ENCODE peak calls at places on chromosomes 11 and 22, in ten cellular contexts. H is CD4-positive, alpha-beta T cell; S is A673; M is WTC11; J is mammary epithelial cell; L is right atrium auricular region; Z is A549; R is cardiac fibroblast; O is astrocyte of the spinal cord; U is prostate gland. I is an unnamed sample.

GRCh38 chr11:325796-326591 is 5.3 kb upstream of the IFITM3 start:
- DNase-seq in H (no peak), S (no peak), M (no peak), J (no peak), L (no peak), Z (no peak), R (no peak), O (no peak), U (no peak), I (no peak)

GRCh38 chr11:94379619-94380018 is 21.6 kb downstream of the GPR83 start:
- DNase-seq in H (no peak), S (no peak), M (no peak), J (no peak), L (no peak), Z (no peak), R (no peak), O (no peak), U (no peak), I (no peak)

GRCh38 chr11:105357764-105358163 is 218.2 kb upstream of the CARD18 start:
- DNase-seq in H (no peak), S (no peak), M (no peak), J (peak; percentile 33), L (no peak), Z (no peak), R (peak; percentile 72), O (peak; percentile 30), U (no peak), I (peak; percentile 60)

GRCh38 chr11:130873766-130874165 is 42.5 kb downstream of the SNX19 start:
- DNase-seq in H (no peak), S (no peak), M (no peak), J (peak; percentile 34), L (no peak), Z (no peak), R (no peak), O (peak; percentile 40), U (no peak), I (peak; percentile 26)

GRCh38 chr11:45806072-45806933 is 1.4 kb downstream of the SLC35C1 start:
- DNase-seq in H (no peak), S (no peak), M (no peak), J (no peak), L (no peak), Z (no peak), R (no peak), O (no peak), U (no peak), I (no peak)

GRCh38 chr11:1936781-1937615 is 10.1 kb upstream of the MRPL23 start:
- DNase-seq in H (peak; percentile 0), S (no peak), M (peak; percentile 8), J (no peak), L (no peak), Z (no peak), R (no peak), O (no peak), U (no peak), I (no peak)

GRCh38 chr11:99268895-99269294 is 248.1 kb downstream of the CNTN5 start:
- DNase-seq in H (no peak), S (peak; percentile 40), M (no peak), J (no peak), L (no peak), Z (no peak), R (no peak), O (no peak), U (no peak), I (no peak)

GRCh38 chr22:22910272-22911240 is 22.9 kb downstream of the IGLL5 start:
- DNase-seq in H (no peak), S (no peak), M (no peak), J (no peak), L (no peak), Z (no peak), R (no peak), O (no peak), U (no peak), I (no peak)

GRCh38 chr11:128862421-128862820 is 4.7 kb downstream of the KCNJ1 start:
- DNase-seq in H (no peak), S (no peak), M (no peak), J (no peak), L (no peak), Z (no peak), R (no peak), O (no peak), U (no peak), I (no peak)

GRCh38 chr22:33728847-33729246 is 191.4 kb downstream of the LARGE1 start:
- DNase-seq in H (no peak), S (no peak), M (no peak), J (no peak), L (no peak), Z (no peak), R (no peak), O (no peak), U (no peak), I (no peak)

GRCh38 chr11:44634401-44635281 is 69.2 kb downstream of the CD82 start:
- DNase-seq in H (no peak), S (peak; percentile 69), M (peak; percentile 80), J (peak; percentile 61), L (peak; percentile 87), Z (peak; percentile 38), R (peak; percentile 71), O (peak; percentile 68), U (peak; percentile 5), I (peak; percentile 60)

GRCh38 chr11:44630511-44631210 is 65.2 kb downstream of the CD82 start:
- DNase-seq in H (no peak), S (no peak), M (no peak), J (no peak), L (peak; percentile 40), Z (no peak), R (no peak), O (no peak), U (peak; percentile 2), I (no peak)

GRCh38 chr11:44631831-44632230 is 66.4 kb downstream of the CD82 start:
- DNase-seq in H (no peak), S (no peak), M (no peak), J (no peak), L (peak; percentile 50), Z (no peak), R (no peak), O (no peak), U (no peak), I (no peak)

GRCh38 chr11:44632466-44633123 is 67.1 kb downstream of the CD82 start:
- DNase-seq in H (no peak), S (peak; percentile 68), M (peak; percentile 63), J (no peak), L (peak; percentile 58), Z (peak; percentile 66), R (peak; percentile 21), O (no peak), U (peak; percentile 7), I (no peak)

DNA sequence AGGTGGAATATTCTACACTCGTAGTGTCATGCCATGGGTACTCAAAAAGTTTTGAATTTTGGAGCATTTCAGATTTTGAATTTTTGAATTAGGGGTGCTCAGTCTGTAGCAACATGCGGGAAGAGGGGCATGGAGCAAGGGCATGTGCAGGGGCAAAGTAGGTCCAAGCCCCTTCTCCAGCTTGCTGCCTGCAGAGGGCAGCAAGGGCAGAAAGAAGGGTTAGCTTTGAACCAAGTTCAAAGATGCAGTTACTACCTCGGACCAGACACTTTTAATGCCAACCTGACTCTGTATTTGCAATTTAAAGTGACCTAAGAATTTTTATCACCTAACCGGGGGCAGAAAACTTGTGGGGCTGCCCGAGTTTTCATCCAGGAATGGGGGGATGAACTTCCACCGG is 68.2 kb downstream of the CD82 start:
- DNase-seq in H (no peak), S (no peak), M (no peak), J (no peak), L (peak; percentile 42), Z (no peak), R (no peak), O (no peak), U (no peak), I (no peak)
- TF ChIP-seq CTCF in H (no peak), S (peak; percentile 49), M (no peak), J (no peak), L (peak; percentile 57), Z (peak; percentile 30), R (peak; percentile 26), O (peak; percentile 29), U (no peak), I (peak; percentile 21)

GRCh38 chr11:66864924-66865697 is 8.2 kb downstream of the LRFN4 start:
- DNase-seq in H (no peak), S (no peak), M (no peak), J (no peak), L (no peak), Z (no peak), R (no peak), O (no peak), U (no peak), I (peak; percentile 17)
- TF ChIP-seq CTCF in H (no peak), S (no peak), M (no peak), J (no peak), L (no peak), Z (no peak), R (no peak), O (peak; percentile 2), U (no peak), I (peak; percentile 5)

GRCh38 chr11:18523079-18523478 is 3.7 kb downstream of the TSG101 start:
- DNase-seq in H (no peak), S (no peak), M (no peak), J (peak; percentile 21), L (no peak), Z (no peak), R (no peak), O (no peak), U (no peak), I (no peak)

GRCh38 chr11:18526130-18526520 is 617 bp downstream of the TSG101 start:
- DNase-seq in H (no peak), S (no peak), M (no peak), J (no peak), L (no peak), Z (no peak), R (no peak), O (no peak), U (no peak), I (peak; percentile 15)

GRCh38 chr11:18524248-18524647 is 2.5 kb downstream of the TSG101 start:
- DNase-seq in H (no peak), S (no peak), M (no peak), J (no peak), L (no peak), Z (no peak), R (no peak), O (no peak), U (no peak), I (no peak)

GRCh38 chr11:18521123-18521522 is 5.6 kb downstream of the TSG101 start:
- DNase-seq in H (no peak), S (no peak), M (no peak), J (no peak), L (no peak), Z (no peak), R (no peak), O (no peak), U (no peak), I (no peak)

DNA sequence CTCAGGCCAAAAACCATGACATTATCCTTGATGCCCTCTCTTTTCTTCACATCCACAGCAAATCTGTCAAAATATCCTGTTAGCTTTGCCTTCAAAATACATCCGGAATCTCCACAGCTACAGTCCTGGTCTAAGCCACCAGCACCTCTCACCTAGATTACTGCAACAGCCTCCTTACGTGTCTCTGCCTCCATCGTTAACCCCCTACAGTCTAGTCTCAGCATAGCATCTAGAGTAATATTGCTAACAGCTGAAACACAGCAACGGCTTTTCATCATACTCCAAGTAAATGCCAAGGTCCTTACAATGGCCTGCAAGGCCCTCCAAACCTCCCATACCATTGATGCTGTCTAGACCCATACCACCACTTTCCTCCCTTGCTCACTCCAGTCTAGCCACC is 4.4 kb downstream of the TSG101 start:
- DNase-seq in H (no peak), S (peak; percentile 4), M (no peak), J (no peak), L (no peak), Z (peak; percentile 50), R (peak; percentile 6), O (no peak), U (no peak), I (peak; percentile 1)
- TF ChIP-seq CTCF in H (no peak), S (no peak), M (no peak), J (peak; percentile 6), L (no peak), Z (no peak), R (peak; percentile 11), O (peak; percentile 2), U (no peak), I (no peak)

GRCh38 chr11:110296226-110297081 is at the start of gene RDX:
- DNase-seq in H (peak; percentile 41), S (peak; percentile 97), M (peak; percentile 83), J (peak; percentile 84), L (peak; percentile 77), Z (peak; percentile 70), R (peak; percentile 81), O (peak; percentile 82), U (peak; percentile 63), I (peak; percentile 69)
- TF ChIP-seq CTCF in H (no peak), S (no peak), M (no peak), J (no peak), L (no peak), Z (no peak), R (no peak), O (no peak), U (peak; percentile 16), I (no peak)

I was measured in fibroblast of the aortic adventitia.